ENCODE peak calls at places on chromosomes 3 and 15, in six cellular contexts. One of them, this sample, is unnamed.

GRCh38 chr3:171994646-171995441 is 44.5 kb upstream of the FNDC3B start:
- DNase-seq in brain microvascular endothelial cell: peak
- DNase-seq in stimulated activated CD8-positive, alpha-beta memory T cell treated with anti-CD3 and anti-CD28 coated beads, Interleukin-7, amount 100 ng/mL, for 24 hours: no peak
- DNase-seq in NAMALWA: no peak
- DNase-seq in foreskin fibroblast: peak
- DNase-seq in HTR-8/SVneo: peak
- DNase-seq in this sample: peak

GRCh38 chr3:124292329-124292728 is 300.4 kb upstream of the ROPN1 start:
- DNase-seq in brain microvascular endothelial cell: no peak
- DNase-seq in stimulated activated CD8-positive, alpha-beta memory T cell treated with anti-CD3 and anti-CD28 coated beads, Interleukin-7, amount 100 ng/mL, for 24 hours: no peak
- DNase-seq in NAMALWA: no peak
- DNase-seq in foreskin fibroblast: no peak
- DNase-seq in HTR-8/SVneo: no peak
- DNase-seq in this sample: no peak

GRCh38 chr3:102207173-102207572 is 227.6 kb upstream of the ZPLD1 start:
- DNase-seq in brain microvascular endothelial cell: no peak
- DNase-seq in stimulated activated CD8-positive, alpha-beta memory T cell treated with anti-CD3 and anti-CD28 coated beads, Interleukin-7, amount 100 ng/mL, for 24 hours: no peak
- DNase-seq in NAMALWA: no peak
- DNase-seq in foreskin fibroblast: no peak
- DNase-seq in HTR-8/SVneo: no peak
- DNase-seq in this sample: peak

GRCh38 chr15:80176443-80176842 is 23.6 kb downstream of the FAH start:
- DNase-seq in brain microvascular endothelial cell: no peak
- DNase-seq in stimulated activated CD8-positive, alpha-beta memory T cell treated with anti-CD3 and anti-CD28 coated beads, Interleukin-7, amount 100 ng/mL, for 24 hours: no peak
- DNase-seq in NAMALWA: no peak
- DNase-seq in foreskin fibroblast: no peak
- DNase-seq in HTR-8/SVneo: no peak
- DNase-seq in this sample: no peak

GRCh38 chr15:84582583-84583157 is 18.1 kb upstream of the ZSCAN2 start:
- DNase-seq in brain microvascular endothelial cell: no peak
- DNase-seq in stimulated activated CD8-positive, alpha-beta memory T cell treated with anti-CD3 and anti-CD28 coated beads, Interleukin-7, amount 100 ng/mL, for 24 hours: no peak
- DNase-seq in NAMALWA: no peak
- DNase-seq in foreskin fibroblast: no peak
- DNase-seq in HTR-8/SVneo: no peak
- DNase-seq in this sample: no peak

GRCh38 chr3:197539651-197540051 is 16.1 kb downstream of the BDH1 start:
- DNase-seq in brain microvascular endothelial cell: no peak
- DNase-seq in stimulated activated CD8-positive, alpha-beta memory T cell treated with anti-CD3 and anti-CD28 coated beads, Interleukin-7, amount 100 ng/mL, for 24 hours: no peak
- DNase-seq in NAMALWA: no peak
- DNase-seq in foreskin fibroblast: no peak
- DNase-seq in HTR-8/SVneo: no peak
- DNase-seq in this sample: no peak

GRCh38 chr3:152524198-152525140 is 255.7 kb downstream of the MBNL1 start:
- DNase-seq in brain microvascular endothelial cell: peak
- DNase-seq in stimulated activated CD8-positive, alpha-beta memory T cell treated with anti-CD3 and anti-CD28 coated beads, Interleukin-7, amount 100 ng/mL, for 24 hours: no peak
- DNase-seq in NAMALWA: peak
- DNase-seq in foreskin fibroblast: peak
- DNase-seq in HTR-8/SVneo: peak
- DNase-seq in this sample: peak

GRCh38 chr3:34357461-34357860 is 559.0 kb downstream of the PDCD6IP start:
- DNase-seq in brain microvascular endothelial cell: no peak
- DNase-seq in stimulated activated CD8-positive, alpha-beta memory T cell treated with anti-CD3 and anti-CD28 coated beads, Interleukin-7, amount 100 ng/mL, for 24 hours: no peak
- DNase-seq in NAMALWA: no peak
- DNase-seq in foreskin fibroblast: no peak
- DNase-seq in HTR-8/SVneo: no peak
- DNase-seq in this sample: no peak

GRCh38 chr3:156612906-156613305 is 58.0 kb upstream of the SSR3 start:
- DNase-seq in brain microvascular endothelial cell: no peak
- DNase-seq in stimulated activated CD8-positive, alpha-beta memory T cell treated with anti-CD3 and anti-CD28 coated beads, Interleukin-7, amount 100 ng/mL, for 24 hours: no peak
- DNase-seq in NAMALWA: no peak
- DNase-seq in foreskin fibroblast: no peak
- DNase-seq in HTR-8/SVneo: no peak
- DNase-seq in this sample: no peak

GRCh38 chr15:80072285-80072684 is 12.8 kb downstream of the ZFAND6 start:
- DNase-seq in brain microvascular endothelial cell: peak
- DNase-seq in stimulated activated CD8-positive, alpha-beta memory T cell treated with anti-CD3 and anti-CD28 coated beads, Interleukin-7, amount 100 ng/mL, for 24 hours: no peak
- DNase-seq in NAMALWA: peak
- DNase-seq in foreskin fibroblast: peak
- DNase-seq in HTR-8/SVneo: peak
- DNase-seq in this sample: peak

GRCh38 chr15:79221696-79222095 is 60.8 kb upstream of the ANKRD34C start:
- DNase-seq in brain microvascular endothelial cell: no peak
- DNase-seq in stimulated activated CD8-positive, alpha-beta memory T cell treated with anti-CD3 and anti-CD28 coated beads, Interleukin-7, amount 100 ng/mL, for 24 hours: no peak
- DNase-seq in NAMALWA: no peak
- DNase-seq in foreskin fibroblast: no peak
- DNase-seq in HTR-8/SVneo: no peak
- DNase-seq in this sample: no peak

GRCh38 chr3:161310649-161311423 is 60.5 kb downstream of the SPTSSB start:
- DNase-seq in brain microvascular endothelial cell: no peak
- DNase-seq in stimulated activated CD8-positive, alpha-beta memory T cell treated with anti-CD3 and anti-CD28 coated beads, Interleukin-7, amount 100 ng/mL, for 24 hours: peak
- DNase-seq in NAMALWA: no peak
- DNase-seq in foreskin fibroblast: no peak
- DNase-seq in HTR-8/SVneo: no peak
- DNase-seq in this sample: no peak

GRCh38 chr3:25663324-25664065 is 1.2 kb downstream of the TOP2B start:
- DNase-seq in brain microvascular endothelial cell: no peak
- DNase-seq in stimulated activated CD8-positive, alpha-beta memory T cell treated with anti-CD3 and anti-CD28 coated beads, Interleukin-7, amount 100 ng/mL, for 24 hours: no peak
- DNase-seq in NAMALWA: peak
- DNase-seq in foreskin fibroblast: no peak
- DNase-seq in HTR-8/SVneo: no peak
- DNase-seq in this sample: no peak

GRCh38 chr15:43977072-43977884 is 150.5 kb downstream of the WDR76 start:
- DNase-seq in brain microvascular endothelial cell: no peak
- DNase-seq in stimulated activated CD8-positive, alpha-beta memory T cell treated with anti-CD3 and anti-CD28 coated beads, Interleukin-7, amount 100 ng/mL, for 24 hours: no peak
- DNase-seq in NAMALWA: no peak
- DNase-seq in foreskin fibroblast: no peak
- DNase-seq in HTR-8/SVneo: no peak
- DNase-seq in this sample: no peak

GRCh38 chr3:192812736-192813383 is 85.5 kb upstream of the FGF12 start:
- DNase-seq in brain microvascular endothelial cell: peak
- DNase-seq in stimulated activated CD8-positive, alpha-beta memory T cell treated with anti-CD3 and anti-CD28 coated beads, Interleukin-7, amount 100 ng/mL, for 24 hours: no peak
- DNase-seq in NAMALWA: peak
- DNase-seq in foreskin fibroblast: peak
- DNase-seq in HTR-8/SVneo: no peak
- DNase-seq in this sample: peak

GRCh38 chr15:52005748-52006701 is 13.0 kb upstream of the MAPK6 start:
- DNase-seq in brain microvascular endothelial cell: peak
- DNase-seq in stimulated activated CD8-positive, alpha-beta memory T cell treated with anti-CD3 and anti-CD28 coated beads, Interleukin-7, amount 100 ng/mL, for 24 hours: no peak
- DNase-seq in NAMALWA: no peak
- DNase-seq in foreskin fibroblast: peak
- DNase-seq in HTR-8/SVneo: no peak
- DNase-seq in this sample: no peak

GRCh38 chr15:68503213-68503612 is 71.2 kb upstream of the ITGA11 start:
- DNase-seq in brain microvascular endothelial cell: no peak
- DNase-seq in stimulated activated CD8-positive, alpha-beta memory T cell treated with anti-CD3 and anti-CD28 coated beads, Interleukin-7, amount 100 ng/mL, for 24 hours: no peak
- DNase-seq in NAMALWA: no peak
- DNase-seq in foreskin fibroblast: no peak
- DNase-seq in HTR-8/SVneo: no peak
- DNase-seq in this sample: no peak

GRCh38 chr15:67834593-67835348 is 5.1 kb downstream of the RNU6-1 start:
- DNase-seq in brain microvascular endothelial cell: no peak
- DNase-seq in stimulated activated CD8-positive, alpha-beta memory T cell treated with anti-CD3 and anti-CD28 coated beads, Interleukin-7, amount 100 ng/mL, for 24 hours: no peak
- DNase-seq in NAMALWA: no peak
- DNase-seq in foreskin fibroblast: no peak
- DNase-seq in HTR-8/SVneo: no peak
- DNase-seq in this sample: no peak

GRCh38 chr3:176514297-176514696 is 683.0 kb downstream of the TBL1XR1 start:
- DNase-seq in brain microvascular endothelial cell: peak
- DNase-seq in stimulated activated CD8-positive, alpha-beta memory T cell treated with anti-CD3 and anti-CD28 coated beads, Interleukin-7, amount 100 ng/mL, for 24 hours: no peak
- DNase-seq in NAMALWA: peak
- DNase-seq in foreskin fibroblast: peak
- DNase-seq in HTR-8/SVneo: no peak
- DNase-seq in this sample: peak

GRCh38 chr3:127325630-127325961 is 37.8 kb upstream of the PRR20G start:
- DNase-seq in brain microvascular endothelial cell: no peak
- DNase-seq in stimulated activated CD8-positive, alpha-beta memory T cell treated with anti-CD3 and anti-CD28 coated beads, Interleukin-7, amount 100 ng/mL, for 24 hours: no peak
- DNase-seq in NAMALWA: no peak
- DNase-seq in foreskin fibroblast: no peak
- DNase-seq in HTR-8/SVneo: no peak
- DNase-seq in this sample: no peak

GRCh38 chr3:1326546-1326945 is 233.7 kb downstream of the CNTN6 start:
- DNase-seq in brain microvascular endothelial cell: no peak
- DNase-seq in stimulated activated CD8-positive, alpha-beta memory T cell treated with anti-CD3 and anti-CD28 coated beads, Interleukin-7, amount 100 ng/mL, for 24 hours: no peak
- DNase-seq in NAMALWA: no peak
- DNase-seq in foreskin fibroblast: no peak
- DNase-seq in HTR-8/SVneo: no peak
- DNase-seq in this sample: no peak

GRCh38 chr3:162525052-162525451 is 1028.4 kb downstream of the OTOL1 start:
- DNase-seq in brain microvascular endothelial cell: peak
- DNase-seq in stimulated activated CD8-positive, alpha-beta memory T cell treated with anti-CD3 and anti-CD28 coated beads, Interleukin-7, amount 100 ng/mL, for 24 hours: no peak
- DNase-seq in NAMALWA: no peak
- DNase-seq in foreskin fibroblast: peak
- DNase-seq in HTR-8/SVneo: peak
- DNase-seq in this sample: peak

GRCh38 chr15:52112203-52112750 is 298 bp downstream of the BCL2L10 start:
- DNase-seq in brain microvascular endothelial cell: no peak
- DNase-seq in stimulated activated CD8-positive, alpha-beta memory T cell treated with anti-CD3 and anti-CD28 coated beads, Interleukin-7, amount 100 ng/mL, for 24 hours: no peak
- DNase-seq in NAMALWA: no peak
- DNase-seq in foreskin fibroblast: no peak
- DNase-seq in HTR-8/SVneo: no peak
- DNase-seq in this sample: no peak

GRCh38 chr3:54243262-54243931 is 121.0 kb downstream of the CACNA2D3 start:
- DNase-seq in brain microvascular endothelial cell: no peak
- DNase-seq in stimulated activated CD8-positive, alpha-beta memory T cell treated with anti-CD3 and anti-CD28 coated beads, Interleukin-7, amount 100 ng/mL, for 24 hours: no peak
- DNase-seq in NAMALWA: no peak
- DNase-seq in foreskin fibroblast: no peak
- DNase-seq in HTR-8/SVneo: peak
- DNase-seq in this sample: no peak

GRCh38 chr3:159762981-159763465 is 225.6 kb upstream of the IL12A start:
- DNase-seq in brain microvascular endothelial cell: peak
- DNase-seq in stimulated activated CD8-positive, alpha-beta memory T cell treated with anti-CD3 and anti-CD28 coated beads, Interleukin-7, amount 100 ng/mL, for 24 hours: no peak
- DNase-seq in NAMALWA: no peak
- DNase-seq in foreskin fibroblast: peak
- DNase-seq in HTR-8/SVneo: peak
- DNase-seq in this sample: peak

GRCh38 chr15:99755692-99756409 is 22.6 kb upstream of the LYSMD4 start:
- DNase-seq in brain microvascular endothelial cell: peak
- DNase-seq in stimulated activated CD8-positive, alpha-beta memory T cell treated with anti-CD3 and anti-CD28 coated beads, Interleukin-7, amount 100 ng/mL, for 24 hours: no peak
- DNase-seq in NAMALWA: peak
- DNase-seq in foreskin fibroblast: peak
- DNase-seq in HTR-8/SVneo: peak
- DNase-seq in this sample: peak

GRCh38 chr15:79442911-79443310 is 10.8 kb downstream of the MINAR1 start:
- DNase-seq in brain microvascular endothelial cell: no peak
- DNase-seq in stimulated activated CD8-positive, alpha-beta memory T cell treated with anti-CD3 and anti-CD28 coated beads, Interleukin-7, amount 100 ng/mL, for 24 hours: no peak
- DNase-seq in NAMALWA: no peak
- DNase-seq in foreskin fibroblast: no peak
- DNase-seq in HTR-8/SVneo: no peak
- DNase-seq in this sample: no peak

GRCh38 chr15:65789105-65789504 is 3.0 kb downstream of the DENND4A start:
- DNase-seq in brain microvascular endothelial cell: no peak
- DNase-seq in stimulated activated CD8-positive, alpha-beta memory T cell treated with anti-CD3 and anti-CD28 coated beads, Interleukin-7, amount 100 ng/mL, for 24 hours: no peak
- DNase-seq in NAMALWA: no peak
- DNase-seq in foreskin fibroblast: no peak
- DNase-seq in HTR-8/SVneo: no peak
- DNase-seq in this sample: no peak

GRCh38 chr3:129602730-129603560 is 3.5 kb downstream of the PLXND1 start:
- DNase-seq in brain microvascular endothelial cell: peak
- DNase-seq in stimulated activated CD8-positive, alpha-beta memory T cell treated with anti-CD3 and anti-CD28 coated beads, Interleukin-7, amount 100 ng/mL, for 24 hours: no peak
- DNase-seq in NAMALWA: no peak
- DNase-seq in foreskin fibroblast: peak
- DNase-seq in HTR-8/SVneo: peak
- DNase-seq in this sample: peak

GRCh38 chr3:27326211-27326948 is 42.8 kb downstream of the NEK10 start:
- DNase-seq in brain microvascular endothelial cell: peak
- DNase-seq in stimulated activated CD8-positive, alpha-beta memory T cell treated with anti-CD3 and anti-CD28 coated beads, Interleukin-7, amount 100 ng/mL, for 24 hours: no peak
- DNase-seq in NAMALWA: no peak
- DNase-seq in foreskin fibroblast: peak
- DNase-seq in HTR-8/SVneo: peak
- DNase-seq in this sample: peak

This sample was measured in AG09309.